ENCODE peak calls at places on chromosomes 7 and 10, in five cellular contexts. Q is fibroblast of lung, R is bronchial epithelial cell, N is dorsolateral prefrontal cortex, K is colonic mucosa. W is an unnamed sample.
A peak's percentile ranks its signal among the peaks of the same experiment; 100 is the strongest.

GRCh38 chr7:117673839-117674238 is 194.0 kb downstream of the CFTR start:
- DNase-seq in Q (peak; percentile 47), R (peak; percentile 72), N (no peak), K (no peak), W (peak; percentile 67)

GRCh38 chr10:3365630-3366029 is 193.0 kb upstream of the PITRM1 start:
- DNase-seq in Q (no peak), R (peak; percentile 86), N (no peak), K (no peak), W (no peak)

GRCh38 chr10:21746118-21746517 is 212.1 kb downstream of the MLLT10 start:
- DNase-seq in Q (no peak), R (no peak), N (no peak), K (no peak), W (no peak)

GRCh38 chr7:135508853-135509588 is 881 bp downstream of the CNOT4 start:
- DNase-seq in Q (peak; percentile 34), R (peak; percentile 44), N (no peak), K (peak; percentile 46), W (peak; percentile 20)

GRCh38 chr7:47186316-47186715 is 395.6 kb downstream of the TNS3 start:
- DNase-seq in Q (no peak), R (no peak), N (no peak), K (no peak), W (no peak)

GRCh38 chr10:86813101-86813500 is 56.7 kb downstream of the BMPR1A start:
- DNase-seq in Q (peak; percentile 56), R (no peak), N (no peak), K (no peak), W (no peak)

GRCh38 chr10:35413985-35414861 is 77.9 kb downstream of the CCNY start:
- DNase-seq in Q (peak; percentile 73), R (peak; percentile 41), N (no peak), K (no peak), W (peak; percentile 54)

GRCh38 chr10:45404087-45404769 is 30.2 kb downstream of the ALOX5 start:
- DNase-seq in Q (no peak), R (no peak), N (no peak), K (no peak), W (no peak)

GRCh38 chr7:84108119-84108518 is 86.5 kb downstream of the SEMA3A start:
- DNase-seq in Q (no peak), R (no peak), N (no peak), K (no peak), W (no peak)

DNA sequence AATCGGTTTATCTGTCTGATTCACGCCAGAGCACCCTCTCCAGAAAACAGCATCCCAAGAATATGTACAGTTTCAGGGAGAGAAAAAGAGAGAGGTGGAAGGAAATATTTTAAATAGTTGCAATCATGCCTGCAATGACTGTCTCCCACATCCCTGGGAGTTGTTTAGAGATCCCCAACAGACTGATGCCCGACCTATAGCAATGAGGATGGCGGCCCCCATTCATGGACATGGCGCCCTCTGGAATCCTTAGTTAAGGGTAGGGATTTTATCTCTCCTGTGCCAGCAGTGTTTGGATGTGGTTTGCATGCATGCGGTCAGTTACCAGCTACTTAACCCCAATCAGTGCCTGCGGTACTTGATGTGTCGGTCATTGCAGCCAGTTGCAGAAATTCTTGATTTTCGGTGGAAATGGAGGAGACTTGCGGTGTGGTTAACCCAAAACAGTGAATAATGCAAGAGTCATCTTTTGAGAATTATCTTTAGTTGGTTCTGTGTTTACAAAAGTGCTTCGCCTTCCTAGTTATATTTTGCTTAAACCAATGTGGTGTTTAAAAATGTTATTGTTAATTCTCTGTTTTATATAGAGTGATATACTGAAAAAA is 186.0 kb upstream of the TCF7L2 start:
- DNase-seq in Q (peak; percentile 97), R (no peak), N (no peak), K (no peak), W (peak; percentile 83)
- TF ChIP-seq CTCF in Q (no peak), R (no peak), N (no peak), K (no peak), W (no peak)

GRCh38 chr7:25839084-25839769 is 312.8 kb upstream of the NFE2L3 start:
- DNase-seq in Q (no peak), R (no peak), N (no peak), K (no peak), W (no peak)
- TF ChIP-seq CTCF in Q (no peak), R (peak; percentile 40), N (no peak), K (peak; percentile 26), W (peak; percentile 21)

GRCh38 chr10:72693599-72693915 is 1.6 kb downstream of the MCU start:
- DNase-seq in Q (peak; percentile 36), R (peak; percentile 9), N (no peak), K (no peak), W (no peak)

GRCh38 chr10:72691470-72692056 is 380 bp upstream of the MCU start:
- DNase-seq in Q (peak; percentile 93), R (peak; percentile 88), N (no peak), K (no peak), W (peak; percentile 93)

GRCh38 chr10:72690071-72690755 is 1.7 kb upstream of the MCU start:
- DNase-seq in Q (no peak), R (peak; percentile 60), N (no peak), K (no peak), W (no peak)

GRCh38 chr10:72692897-72693598 is 1.1 kb downstream of the MCU start:
- DNase-seq in Q (peak; percentile 32), R (peak; percentile 29), N (no peak), K (peak; percentile 61), W (peak; percentile 18)

GRCh38 chr10:72692057-72692891 is at the start of gene MCU:
- DNase-seq in Q (peak; percentile 40), R (peak; percentile 23), N (peak; percentile 97), K (peak; percentile 98), W (peak; percentile 37)
- TF ChIP-seq CTCF in Q (no peak), R (no peak), N (peak; percentile 21), K (no peak), W (no peak)

GRCh38 chr10:91797874-91798735 is at the start of gene TNKS2:
- DNase-seq in Q (peak; percentile 89), R (peak; percentile 80), N (peak; percentile 90), K (peak; percentile 95), W (peak; percentile 91)
- TF ChIP-seq CTCF in Q (no peak), R (no peak), N (peak; percentile 56), K (no peak), W (no peak)